ENCODE peak calls at places on chromosomes 6 and 20, in seven cellular contexts. One of them, this sample, is unnamed. For H3K27me3, the result is how much of the 10 kb centered on the place peaks cover.

GRCh38 chr20:34952676-34953075 is 2.9 kb downstream of the GSS start:
- DNase-seq in SK-N-SH: no peak
- DNase-seq in HepG2: no peak
- DNase-seq in H1: no peak
- DNase-seq in HCT116: no peak
- DNase-seq in GM12878: no peak
- DNase-seq in K562: no peak
- DNase-seq in this sample: no peak

GRCh38 chr20:11890331-11891080 is 27.2 kb upstream of the BTBD3 start:
- DNase-seq in HCT116: peak
- DNase-seq in K562: peak
- DNase-seq in H1: peak
- DNase-seq in GM12878: peak
- DNase-seq in HepG2: peak
- DNase-seq in SK-N-SH: peak
- DNase-seq in this sample: peak

GRCh38 chr6:137049095-137049494 is 4.3 kb upstream of the IL20RA start:
- DNase-seq in H1: no peak
- DNase-seq in HepG2: no peak
- DNase-seq in K562: no peak
- DNase-seq in GM12878: no peak
- DNase-seq in HCT116: no peak
- DNase-seq in SK-N-SH: no peak
- DNase-seq in this sample: no peak

GRCh38 chr20:64279826-64280459 is 24.4 kb downstream of the PCMTD2 start:
- DNase-seq in H1: no peak
- DNase-seq in HCT116: no peak
- DNase-seq in HepG2: no peak
- DNase-seq in GM12878: no peak
- DNase-seq in K562: no peak
- DNase-seq in SK-N-SH: no peak
- DNase-seq in this sample: no peak

GRCh38 chr6:93416575-93417420 is 2.6 kb downstream of the EPHA7 start:
- DNase-seq in H1: peak
- DNase-seq in K562: no peak
- DNase-seq in SK-N-SH: peak
- DNase-seq in HepG2: no peak
- DNase-seq in GM12878: no peak
- DNase-seq in HCT116: no peak
- DNase-seq in this sample: peak

GRCh38 chr20:59403261-59403961 is 103.0 kb downstream of the EDN3 start:
- DNase-seq in K562: peak
- DNase-seq in SK-N-SH: peak
- DNase-seq in HepG2: no peak
- DNase-seq in HCT116: no peak
- DNase-seq in H1: peak
- DNase-seq in GM12878: no peak
- DNase-seq in this sample: peak

GRCh38 chr6:7569082-7569481 is 20.9 kb upstream of the SNRNP48 start:
- DNase-seq in HepG2: no peak
- DNase-seq in GM12878: no peak
- DNase-seq in HCT116: no peak
- DNase-seq in K562: no peak
- DNase-seq in SK-N-SH: no peak
- DNase-seq in H1: no peak
- DNase-seq in this sample: no peak

GRCh38 chr20:56171087-56172012 is 77.2 kb upstream of the MC3R start:
- DNase-seq in K562: no peak
- DNase-seq in HepG2: peak
- DNase-seq in SK-N-SH: peak
- DNase-seq in GM12878: no peak
- DNase-seq in H1: no peak
- DNase-seq in HCT116: no peak
- DNase-seq in this sample: no peak

GRCh38 chr6:30490031-30490876 is 945 bp downstream of the HLA-E start:
- DNase-seq in GM12878: peak
- DNase-seq in H1: peak
- DNase-seq in SK-N-SH: peak
- DNase-seq in HCT116: no peak
- DNase-seq in K562: peak
- DNase-seq in HepG2: no peak
- DNase-seq in this sample: peak

DNA sequence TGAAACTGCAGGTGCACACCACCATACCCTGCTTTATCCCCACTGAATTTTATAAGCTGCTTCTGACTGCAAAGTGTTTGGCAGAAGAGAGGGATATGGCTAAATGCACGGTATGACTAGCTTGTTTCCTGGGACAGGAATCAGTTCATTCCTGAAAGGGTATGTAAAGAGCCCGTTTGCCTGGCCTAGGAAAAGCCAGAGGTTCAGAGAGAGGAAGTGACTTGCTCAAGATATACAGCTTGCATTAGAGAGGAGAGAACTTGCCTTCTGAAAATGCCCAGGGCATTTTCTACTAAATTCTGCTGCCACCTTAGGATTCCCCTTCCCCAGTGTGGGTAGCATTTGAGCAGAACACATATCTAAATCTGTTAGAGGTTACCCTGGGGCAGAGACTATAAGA is 683 bp upstream of the GCNT2 start:
- DNase-seq in SK-N-SH: no peak
- DNase-seq in K562: no peak
- DNase-seq in HepG2: peak
- DNase-seq in H1: no peak
- DNase-seq in GM12878: no peak
- DNase-seq in HCT116: no peak
- DNase-seq in this sample: peak
- TF ChIP-seq MAX in SK-N-SH: no peak
- TF ChIP-seq MAX in K562: no peak
- TF ChIP-seq MAX in HepG2: no peak
- TF ChIP-seq MAX in H1: no peak
- TF ChIP-seq MAX in GM12878: no peak
- TF ChIP-seq MAX in HCT116: no peak
- TF ChIP-seq MAX in this sample: no peak

DNA sequence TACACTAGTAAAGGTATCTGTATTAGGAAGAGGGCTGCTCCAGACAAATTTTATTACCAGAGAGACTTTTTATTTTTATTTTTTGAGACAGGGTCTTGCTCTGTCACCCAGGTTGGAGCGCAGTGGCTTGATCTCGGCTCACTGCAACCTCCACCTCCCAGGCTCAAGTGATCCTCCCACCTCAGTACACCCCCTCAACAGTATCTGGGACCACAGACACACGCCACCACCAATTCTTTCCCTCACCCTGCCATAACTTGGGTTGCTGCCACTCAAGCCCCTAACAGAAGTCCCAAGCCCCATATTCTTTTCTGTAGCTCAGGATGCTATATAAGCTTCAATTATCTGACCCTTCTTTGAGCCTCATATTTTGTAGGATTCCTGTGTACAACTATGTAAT is 6.9 kb downstream of the BCL2L1 start:
- DNase-seq in K562: no peak
- DNase-seq in SK-N-SH: no peak
- DNase-seq in H1: no peak
- DNase-seq in HCT116: no peak
- DNase-seq in GM12878: no peak
- DNase-seq in HepG2: no peak
- DNase-seq in this sample: no peak
- H3K27me3 ChIP-seq in K562: under half
- H3K27me3 ChIP-seq in SK-N-SH: under half
- H3K27me3 ChIP-seq in H1: under half
- H3K27me3 ChIP-seq in HCT116: under half
- H3K27me3 ChIP-seq in GM12878: under half
- H3K27me3 ChIP-seq in HepG2: under half
- H3K27me3 ChIP-seq in this sample: under half

GRCh38 chr20:64766-65322 is 22.6 kb upstream of the DEFB125 start:
- DNase-seq in GM12878: no peak
- DNase-seq in K562: no peak
- DNase-seq in HepG2: no peak
- DNase-seq in HCT116: no peak
- DNase-seq in SK-N-SH: no peak
- DNase-seq in H1: no peak
- DNase-seq in this sample: no peak
- H3K9ac ChIP-seq in GM12878: no peak
- H3K9ac ChIP-seq in K562: no peak
- H3K9ac ChIP-seq in HepG2: no peak
- H3K9ac ChIP-seq in HCT116: no peak
- H3K9ac ChIP-seq in SK-N-SH: no peak
- H3K9ac ChIP-seq in H1: no peak
- H3K9ac ChIP-seq in this sample: no peak

DNA sequence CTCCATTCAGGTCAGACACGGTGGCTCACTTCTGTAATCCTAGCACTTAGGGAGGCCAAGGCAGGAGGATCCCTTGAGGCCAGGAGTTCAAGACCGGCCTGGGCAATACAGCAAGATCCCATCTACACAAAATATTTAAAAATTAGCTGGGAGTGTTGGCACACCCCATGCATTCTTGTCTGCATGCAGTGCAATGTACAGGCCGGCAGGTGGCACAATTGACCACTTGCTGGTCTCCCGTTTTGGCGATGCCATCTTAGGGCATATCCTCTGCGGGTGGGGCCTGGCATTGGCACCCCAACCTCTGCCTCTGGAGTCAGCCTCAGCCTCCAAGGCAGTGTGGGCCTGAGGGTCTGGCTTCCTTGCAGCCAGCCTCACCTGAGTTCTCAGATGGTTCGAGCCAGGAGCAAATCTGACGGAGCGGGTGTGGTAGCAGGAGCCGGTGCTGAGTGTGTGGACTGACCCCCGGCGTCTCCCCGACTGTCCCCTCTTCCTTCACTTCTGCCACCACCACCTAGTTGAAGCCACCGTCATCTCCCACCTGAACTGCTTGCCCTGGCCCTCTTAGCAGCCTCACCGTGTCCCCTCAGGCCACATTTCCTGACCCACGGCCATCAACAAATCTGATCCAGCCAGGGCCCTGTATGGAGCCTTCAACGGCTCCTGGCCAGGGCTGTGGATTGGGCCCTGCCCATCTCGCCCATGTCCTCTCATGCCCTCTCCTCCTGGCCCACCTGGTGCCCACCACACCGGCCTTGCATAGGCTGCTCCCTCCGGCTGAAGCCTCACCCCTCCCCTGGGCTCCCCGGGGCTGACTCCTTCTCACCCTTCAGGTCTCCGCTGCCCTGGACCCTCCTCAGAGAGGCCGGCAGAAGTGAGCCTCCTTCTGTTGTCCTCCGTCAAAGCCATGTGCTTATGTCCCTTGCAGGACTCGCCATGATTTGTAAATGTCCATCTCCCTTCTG is 44.0 kb downstream of the EFCAB8 start:
- DNase-seq in GM12878: no peak
- DNase-seq in K562: peak
- DNase-seq in H1: peak
- DNase-seq in SK-N-SH: peak
- DNase-seq in HCT116: peak
- DNase-seq in HepG2: peak
- DNase-seq in this sample: peak
- TF ChIP-seq MAX in GM12878: no peak
- TF ChIP-seq MAX in K562: no peak
- TF ChIP-seq MAX in H1: no peak
- TF ChIP-seq MAX in SK-N-SH: no peak
- TF ChIP-seq MAX in HCT116: no peak
- TF ChIP-seq MAX in HepG2: no peak
- TF ChIP-seq MAX in this sample: no peak

DNA sequence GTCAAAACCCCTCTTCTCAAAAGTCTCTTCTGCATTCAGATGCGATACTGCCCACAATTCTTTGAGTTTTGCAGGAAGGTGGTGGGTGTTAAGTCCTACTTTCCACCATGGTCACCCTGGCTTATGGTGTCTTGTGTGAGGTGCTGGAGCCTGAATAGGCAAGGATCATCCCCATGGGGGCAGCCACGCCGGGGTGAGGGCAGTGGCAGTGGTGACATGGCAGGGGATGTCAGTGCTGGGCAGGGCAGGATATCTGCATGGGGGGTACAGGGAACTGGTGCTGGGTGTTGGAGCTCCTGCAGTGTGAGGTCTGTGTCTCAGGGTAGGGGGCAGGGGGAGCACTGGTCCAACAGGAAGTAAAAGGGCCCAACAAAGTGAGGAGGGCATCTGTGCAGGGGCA is 2.3 kb downstream of the MAS1 start:
- DNase-seq in HepG2: no peak
- DNase-seq in K562: no peak
- DNase-seq in SK-N-SH: no peak
- DNase-seq in GM12878: no peak
- DNase-seq in HCT116: no peak
- DNase-seq in H1: no peak
- DNase-seq in this sample: no peak
- H3K27me3 ChIP-seq in HepG2: under half
- H3K27me3 ChIP-seq in K562: half or more
- H3K27me3 ChIP-seq in SK-N-SH: under half
- H3K27me3 ChIP-seq in GM12878: under half
- H3K27me3 ChIP-seq in HCT116: half or more
- H3K27me3 ChIP-seq in H1: under half
- H3K27me3 ChIP-seq in this sample: under half

GRCh38 chr6:151370509-151371078 is 20.8 kb downstream of the ZBTB2 start:
- DNase-seq in K562: no peak
- DNase-seq in HepG2: no peak
- DNase-seq in SK-N-SH: no peak
- DNase-seq in HCT116: no peak
- DNase-seq in GM12878: no peak
- DNase-seq in H1: peak
- DNase-seq in this sample: peak

GRCh38 chr6:151359486-151359885 is 31.9 kb downstream of the ZBTB2 start:
- DNase-seq in K562: no peak
- DNase-seq in SK-N-SH: no peak
- DNase-seq in GM12878: no peak
- DNase-seq in H1: no peak
- DNase-seq in HCT116: no peak
- DNase-seq in HepG2: no peak
- DNase-seq in this sample: no peak

DNA sequence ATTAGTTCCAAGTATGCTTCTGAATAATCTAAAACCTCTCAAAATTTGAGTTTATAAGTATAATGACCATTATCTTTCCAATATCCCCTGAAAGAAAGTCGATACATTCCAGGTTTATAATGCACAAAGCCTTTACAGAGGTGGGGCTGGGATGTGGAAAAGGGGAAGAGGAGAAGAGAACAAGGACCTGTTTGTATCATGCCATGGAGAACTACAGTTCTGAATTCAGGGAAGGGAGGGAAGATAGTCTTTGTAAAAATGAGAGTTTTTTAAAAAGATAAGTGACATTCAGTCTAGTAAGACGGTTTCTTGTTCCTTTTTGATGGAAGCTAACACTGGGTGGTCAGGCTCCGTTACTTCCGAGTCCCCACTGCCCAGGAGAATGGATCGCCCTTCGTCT is 26.1 kb downstream of the ZBTB2 start:
- DNase-seq in SK-N-SH: no peak
- DNase-seq in GM12878: no peak
- DNase-seq in K562: no peak
- DNase-seq in HCT116: no peak
- DNase-seq in HepG2: no peak
- DNase-seq in H1: no peak
- DNase-seq in this sample: no peak
- H3K9ac ChIP-seq in SK-N-SH: no peak
- H3K9ac ChIP-seq in GM12878: no peak
- H3K9ac ChIP-seq in K562: no peak
- H3K9ac ChIP-seq in HCT116: no peak
- H3K9ac ChIP-seq in HepG2: no peak
- H3K9ac ChIP-seq in H1: no peak
- H3K9ac ChIP-seq in this sample: no peak

GRCh38 chr6:44661221-44661609 is 273.7 kb downstream of the CDC5L start:
- DNase-seq in SK-N-SH: no peak
- DNase-seq in H1: no peak
- DNase-seq in K562: no peak
- DNase-seq in GM12878: no peak
- DNase-seq in HepG2: peak
- DNase-seq in HCT116: no peak
- DNase-seq in this sample: no peak
- TF ChIP-seq MAX in SK-N-SH: peak
- TF ChIP-seq MAX in H1: no peak
- TF ChIP-seq MAX in K562: no peak
- TF ChIP-seq MAX in GM12878: no peak
- TF ChIP-seq MAX in HepG2: no peak
- TF ChIP-seq MAX in HCT116: no peak
- TF ChIP-seq MAX in this sample: no peak

This sample was measured in endothelial cell of umbilical vein.